ENCODE peak calls at places on chromosomes 2 and 18, in ten cellular contexts. Z, N, V, W, Y, Q, E, J, G and M are unnamed samples.

GRCh38 chr2:4020153-4020552 is 316.8 kb downstream of the DCDC2C start:
- DNase-seq in Z (no peak), N (no peak), V (no peak), W (no peak), Y (no peak), Q (no peak), E (no peak), J (no peak), G (no peak), M (no peak)

GRCh38 chr2:215931256-215931903 is 82.0 kb downstream of the MREG start:
- DNase-seq in Z (peak; percentile 61), N (peak; percentile 19), V (peak; percentile 54), W (peak; percentile 65), Y (peak; percentile 65), Q (peak; percentile 47), E (peak; percentile 34), J (peak; percentile 70), G (peak; percentile 17), M (peak; percentile 74)

GRCh38 chr18:22559414-22560282 is 141.9 kb upstream of the CTAGE1 start:
- DNase-seq in Z (peak; percentile 8), N (no peak), V (no peak), W (peak; percentile 3), Y (no peak), Q (peak; percentile 46), E (no peak), J (peak; percentile 60), G (no peak), M (no peak)

GRCh38 chr18:79916546-79917350 is 34.7 kb downstream of the SLC66A2 start:
- DNase-seq in Z (no peak), N (no peak), V (no peak), W (peak; percentile 0), Y (peak; percentile 4), Q (peak; percentile 29), E (no peak), J (no peak), G (no peak), M (no peak)

GRCh38 chr2:33051586-33052385 is 105.0 kb downstream of the LTBP1 start:
- DNase-seq in Z (no peak), N (no peak), V (peak; percentile 37), W (no peak), Y (no peak), Q (no peak), E (no peak), J (no peak), G (no peak), M (peak; percentile 63)

GRCh38 chr2:19888831-19889230 is 13.0 kb downstream of the TTC32 start:
- DNase-seq in Z (no peak), N (no peak), V (no peak), W (no peak), Y (no peak), Q (no peak), E (no peak), J (no peak), G (no peak), M (no peak)

GRCh38 chr2:207465894-207466293 is 63.9 kb upstream of the CREB1 start:
- DNase-seq in Z (no peak), N (no peak), V (no peak), W (no peak), Y (no peak), Q (no peak), E (no peak), J (no peak), G (no peak), M (no peak)

GRCh38 chr2:140593159-140593558 is 1537.7 kb downstream of the LRP1B start:
- DNase-seq in Z (no peak), N (no peak), V (no peak), W (no peak), Y (no peak), Q (no peak), E (no peak), J (no peak), G (no peak), M (no peak)

GRCh38 chr2:15745907-15746306 is 154.2 kb downstream of the DDX1 start:
- DNase-seq in Z (no peak), N (no peak), V (no peak), W (no peak), Y (no peak), Q (no peak), E (no peak), J (no peak), G (no peak), M (no peak)

GRCh38 chr18:46886893-46887292 is 30.4 kb downstream of the PIAS2 start:
- DNase-seq in Z (no peak), N (no peak), V (peak; percentile 63), W (no peak), Y (no peak), Q (no peak), E (no peak), J (no peak), G (no peak), M (no peak)